ENCODE peak calls at places on chromosome 11, in ten cellular contexts. Q is effector memory CD4-positive, alpha-beta T cell; T is thoracic aorta; E is KBM-7; U is NCI-H460; V is GM20000; N is cardiac fibroblast; B is stimulated activated CD8-positive, alpha-beta memory T cell treated with anti-CD3 and anti-CD28 coated beads, Interleukin-15, amount 100 ng/mL, for 24 hours; S is Daoy; X is COLO829. M is an unnamed sample.

GRCh38 chr11:69374110-69374981 is 80.4 kb downstream of the MYEOV start:
- DNase-seq in E (no peak), V (no peak), T (no peak), U (no peak), N (no peak), B (no peak), S (no peak), Q (no peak), X (no peak), M (peak; percentile 29)

GRCh38 chr11:119363874-119364590 is 17.5 kb downstream of the USP2 start:
- DNase-seq in T (no peak), B (peak; percentile 31), N (peak; percentile 42), V (peak; percentile 89), S (peak; percentile 64), Q (peak; percentile 37), X (no peak), E (no peak), U (peak; percentile 32), M (peak; percentile 83)

GRCh38 chr11:62497132-62497915 is 49.3 kb downstream of the AHNAK start:
- DNase-seq in V (peak; percentile 30), X (peak; percentile 69), B (no peak), N (peak; percentile 76), E (peak; percentile 55), Q (no peak), U (peak; percentile 58), T (no peak), S (peak; percentile 55), M (peak; percentile 26)

GRCh38 chr11:118522571-118523072 is 4.7 kb upstream of the TTC36 start:
- DNase-seq in N (peak; percentile 59), V (no peak), X (no peak), E (peak; percentile 30), Q (no peak), S (peak; percentile 23), T (no peak), B (no peak), U (peak; percentile 1), M (no peak)

GRCh38 chr11:121451178-121451981 is 734 bp upstream of the SORL1 start:
- DNase-seq in Q (no peak), X (no peak), B (no peak), S (no peak), N (peak; percentile 4), E (no peak), U (no peak), T (no peak), V (no peak), M (peak; percentile 79)

GRCh38 chr11:130001491-130002351 is 914 bp downstream of the PRDM10 start:
- DNase-seq in U (no peak), V (no peak), Q (no peak), E (peak; percentile 56), X (no peak), B (peak; percentile 1), S (peak; percentile 26), N (peak; percentile 28), T (no peak), M (peak; percentile 63)

GRCh38 chr11:17408641-17409040 is 20.2 kb upstream of the KCNJ11 start:
- DNase-seq in V (no peak), S (no peak), Q (no peak), T (no peak), N (no peak), E (no peak), U (no peak), X (no peak), B (no peak), M (no peak)

GRCh38 chr11:5280582-5281102 is 10.9 kb upstream of the HBE1 start:
- DNase-seq in S (peak; percentile 93), V (peak; percentile 60), U (peak; percentile 94), E (peak; percentile 72), N (peak; percentile 96), T (peak; percentile 38), Q (no peak), X (peak; percentile 50), B (no peak), M (peak; percentile 3)

GRCh38 chr11:69657456-69657910 is 16.5 kb downstream of the CCND1 start:
- DNase-seq in X (no peak), E (no peak), T (no peak), N (no peak), B (no peak), V (no peak), U (no peak), S (no peak), Q (no peak), M (no peak)

GRCh38 chr11:106447631-106448191 is 370.2 kb downstream of the AASDHPPT start:
- DNase-seq in T (no peak), E (no peak), B (no peak), S (no peak), X (no peak), U (no peak), Q (no peak), V (no peak), N (no peak), M (no peak)

GRCh38 chr11:74909363-74909762 is 39.5 kb downstream of the XRRA1 start:
- DNase-seq in N (no peak), V (peak; percentile 41), B (no peak), Q (no peak), T (no peak), X (no peak), S (no peak), U (no peak), E (no peak), M (no peak)

GRCh38 chr11:71098776-71099175 is 153.6 kb downstream of the SHANK2 start:
- DNase-seq in E (no peak), X (no peak), T (no peak), U (no peak), V (no peak), Q (no peak), N (no peak), S (no peak), B (no peak), M (no peak)

GRCh38 chr11:63020671-63021255 is 5.1 kb upstream of the SLC22A8 start:
- DNase-seq in T (no peak), B (peak; percentile 7), N (no peak), V (no peak), X (no peak), S (peak; percentile 57), E (peak; percentile 35), U (no peak), Q (no peak), M (no peak)

GRCh38 chr11:10622108-10622507 is 53.6 kb upstream of the LYVE1 start:
- DNase-seq in E (no peak), X (no peak), U (no peak), V (no peak), S (no peak), Q (no peak), B (no peak), T (no peak), N (no peak), M (no peak)

GRCh38 chr11:75667268-75667830 is 1.5 kb downstream of the MAP6 start:
- DNase-seq in S (peak; percentile 18), U (no peak), Q (no peak), E (peak; percentile 22), N (no peak), X (no peak), B (no peak), V (peak; percentile 74), T (no peak), M (no peak)

GRCh38 chr11:131629925-131630324 is 259.5 kb downstream of the NTM start:
- DNase-seq in X (no peak), E (no peak), S (no peak), T (no peak), N (no peak), U (no peak), B (no peak), V (no peak), Q (no peak), M (no peak)

M was measured in OCI-LY7.